ENCODE peak calls at places on chromosomes 1 and 21, in six cellular contexts. X, Y, Q, S, H and O are unnamed samples.

GRCh38 chr1:182249201-182249676 is 142.4 kb downstream of the GLUL start:
- DNase-seq in S (peak), Q (no peak), H (no peak), X (no peak), Y (no peak), O (no peak)

GRCh38 chr1:70738576-70738975 is 309.0 kb downstream of the PTGER3 start:
- DNase-seq in S (no peak), Q (no peak), H (no peak), Y (no peak), X (no peak), O (no peak)

GRCh38 chr21:41961753-41962152 is 7.9 kb upstream of the C2CD2 start:
- DNase-seq in H (no peak), S (no peak), Q (no peak), Y (no peak), X (no peak), O (no peak)

GRCh38 chr1:223022641-223023473 is 120.2 kb downstream of the TLR5 start:
- DNase-seq in Y (peak), S (no peak), Q (no peak), H (no peak), X (no peak), O (no peak)

GRCh38 chr1:47618830-47619229 is 181.0 kb downstream of the FOXD2 start:
- DNase-seq in H (peak), X (no peak), Y (peak), Q (peak), S (no peak), O (no peak)

GRCh38 chr1:244365821-244366220 is 85.9 kb downstream of the ADSS2 start:
- DNase-seq in H (no peak), Q (no peak), X (no peak), Y (no peak), S (no peak), O (no peak)

GRCh38 chr1:63847308-63847910 is 73.6 kb downstream of the ROR1 start:
- DNase-seq in Q (no peak), S (no peak), X (no peak), Y (no peak), H (no peak), O (no peak)

GRCh38 chr21:41755258-41755933 is 11.5 kb downstream of the RIPK4 start:
- DNase-seq in S (no peak), X (no peak), Q (no peak), H (no peak), Y (no peak), O (no peak)

GRCh38 chr1:23959461-23960290 is at the start of gene PNRC2:
- DNase-seq in S (peak), Q (peak), H (peak), Y (peak), X (peak), O (peak)

GRCh38 chr1:214135886-214136285 is 145.1 kb upstream of the SMYD2 start:
- DNase-seq in Y (peak), H (no peak), S (no peak), Q (no peak), X (no peak), O (no peak)

GRCh38 chr1:100360790-100361232 is 8.5 kb downstream of the CDC14A start:
- DNase-seq in H (no peak), Q (no peak), Y (no peak), S (no peak), X (no peak), O (no peak)

GRCh38 chr1:82491301-82491986 is 690.7 kb downstream of the ADGRL2 start:
- DNase-seq in Q (no peak), H (no peak), Y (no peak), S (no peak), X (no peak), O (no peak)

GRCh38 chr1:164515932-164516331 is 43.1 kb upstream of the PBX1 start:
- DNase-seq in X (no peak), S (no peak), H (no peak), Q (no peak), Y (no peak), O (no peak)

GRCh38 chr21:44710756-44711326 is 531 bp downstream of the TSPEAR start:
- DNase-seq in S (no peak), Q (peak), H (no peak), Y (peak), X (no peak), O (no peak)

GRCh38 chr1:84851839-84852238 is 41.2 kb downstream of the LPAR3 start:
- DNase-seq in Q (no peak), Y (no peak), S (no peak), X (no peak), H (peak), O (no peak)

GRCh38 chr1:210684466-210685294 is 356.0 kb downstream of the HHAT start:
- DNase-seq in H (no peak), Y (no peak), S (no peak), Q (no peak), X (peak), O (no peak)

GRCh38 chr1:9561429-9561828 is 22.2 kb downstream of the SLC25A33 start:
- DNase-seq in Y (no peak), H (no peak), X (no peak), Q (no peak), S (peak), O (peak)

GRCh38 chr1:37778654-37779053 is 13.7 kb upstream of the EPHA10 start:
- DNase-seq in S (no peak), Q (no peak), H (no peak), Y (no peak), X (no peak), O (no peak)

GRCh38 chr1:37776946-37777516 is 12.1 kb upstream of the EPHA10 start:
- DNase-seq in Q (no peak), S (no peak), Y (no peak), H (no peak), X (no peak), O (no peak)

DNA sequence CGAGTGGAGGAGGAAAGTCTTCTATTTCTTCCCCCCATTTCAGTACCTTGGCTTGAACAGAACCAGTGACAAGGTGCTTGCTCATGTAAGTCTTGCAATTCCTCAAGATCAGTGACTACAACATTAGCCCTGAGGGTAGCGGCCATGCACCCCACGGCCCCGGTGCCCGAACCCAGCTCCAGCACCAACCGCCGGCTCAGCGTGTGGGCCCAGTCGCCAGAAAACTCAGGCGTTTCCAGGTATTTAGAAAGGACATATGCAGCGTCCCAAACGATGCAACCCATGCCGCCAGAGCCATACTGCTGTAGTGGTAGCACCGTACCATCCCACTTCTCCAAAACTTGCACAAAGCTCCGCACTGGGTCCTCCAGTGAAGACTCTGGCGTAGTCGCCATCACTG is 11.2 kb upstream of the MANEAL start:
- DNase-seq in Q (no peak), Y (no peak), H (no peak), S (no peak), X (no peak), O (no peak)
- TF ChIP-seq POLR2AphosphoS5 in Q (no peak), Y (no peak), H (no peak), S (no peak), X (no peak), O (no peak)

DNA sequence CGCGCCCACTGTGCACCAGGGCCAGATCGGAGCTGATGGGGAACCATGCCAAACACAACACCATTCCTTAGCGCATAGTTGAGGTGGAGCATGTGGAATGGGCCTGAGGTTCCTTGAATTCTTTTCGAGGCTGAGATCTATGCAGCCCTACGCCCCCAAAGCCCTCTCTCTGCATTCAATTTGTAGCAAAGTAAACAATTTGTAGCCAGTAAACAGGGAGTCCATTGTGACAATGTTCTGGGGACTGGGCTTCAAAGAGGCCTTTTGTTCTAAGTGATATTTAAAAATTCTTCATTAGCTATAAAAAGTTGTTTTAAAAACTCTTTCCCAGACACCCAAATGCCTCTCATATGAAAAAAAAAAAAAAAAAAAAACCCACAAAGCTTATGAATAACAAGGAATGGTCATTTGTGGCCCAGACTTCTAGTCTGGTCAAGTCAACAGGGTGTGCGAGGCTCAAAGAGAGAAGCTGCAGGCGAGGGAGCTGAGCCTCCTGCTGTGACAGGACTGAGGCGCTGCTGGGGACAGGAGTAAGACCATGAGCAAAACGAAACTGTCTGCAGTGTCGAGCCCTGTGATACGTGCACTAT is 30.6 kb upstream of the KCNE2 start:
- DNase-seq in S (no peak), X (no peak), Y (no peak), H (no peak), Q (no peak), O (no peak)
- TF ChIP-seq POLR2AphosphoS5 in S (no peak), X (no peak), Y (no peak), H (no peak), Q (no peak), O (no peak)

DNA sequence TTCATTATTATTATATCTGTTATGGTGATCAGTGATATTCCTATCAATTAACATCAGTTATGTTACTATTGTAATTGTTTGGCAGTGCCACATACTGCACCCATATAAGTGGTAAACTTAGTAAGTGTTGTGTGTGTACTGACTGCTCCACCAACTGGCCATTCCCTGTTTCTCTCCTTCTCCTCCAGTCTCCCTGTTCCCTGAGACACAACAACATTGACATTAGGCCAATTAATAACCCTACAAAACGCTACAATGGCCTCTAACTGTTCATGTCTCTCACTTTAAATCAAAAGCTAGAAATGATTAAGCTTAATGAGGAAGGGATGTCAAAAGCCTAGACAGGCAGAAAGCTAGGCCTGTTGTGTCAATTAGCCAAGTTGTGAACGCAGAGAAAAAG is 6.6 kb upstream of the THRAP3 start:
- DNase-seq in Q (no peak), X (no peak), S (no peak), H (no peak), Y (no peak), O (no peak)
- TF ChIP-seq POLR2AphosphoS5 in Q (no peak), X (no peak), S (no peak), H (no peak), Y (no peak), O (no peak)

GRCh38 chr1:209029737-209030136 is 553.8 kb upstream of the CAMK1G start:
- DNase-seq in H (no peak), Q (no peak), X (no peak), Y (peak), S (no peak), O (no peak)

GRCh38 chr1:209030454-209031167 is 552.9 kb upstream of the CAMK1G start:
- DNase-seq in H (peak), Q (no peak), S (no peak), Y (no peak), X (no peak), O (no peak)
- TF ChIP-seq POLR2AphosphoS5 in H (no peak), Q (no peak), S (no peak), Y (no peak), X (no peak), O (no peak)

GRCh38 chr1:15740833-15741182 is 1.5 kb upstream of the TMEM82 start:
- DNase-seq in X (no peak), Q (no peak), Y (no peak), H (no peak), S (no peak), O (no peak)

GRCh38 chr1:15739745-15740144 is 2.6 kb upstream of the TMEM82 start:
- DNase-seq in Q (no peak), H (no peak), X (no peak), Y (peak), S (no peak), O (no peak)

GRCh38 chr1:15744122-15744679 is 1.9 kb downstream of the TMEM82 start:
- DNase-seq in S (no peak), H (no peak), X (no peak), Q (no peak), Y (no peak), O (no peak)

GRCh38 chr1:15741183-15741850 is 982 bp upstream of the TMEM82 start:
- DNase-seq in S (peak), H (no peak), Q (peak), X (peak), Y (peak), O (peak)

GRCh38 chr1:15742339-15742801 is at the start of gene TMEM82:
- DNase-seq in Y (peak), H (no peak), S (peak), X (no peak), Q (peak), O (no peak)
- TF ChIP-seq POLR2AphosphoS5 in Y (no peak), H (no peak), S (no peak), X (no peak), Q (no peak), O (no peak)